ENCODE peak calls at places on chromosomes 4 and X, in five cellular contexts. T is activated T-helper 1 cell treated with anti-CD3 and anti-CD28 coated beads, Interleukin-2, amount 50 U/mL, for 16 hours; B is astrocyte; P is AG08395; E is esophagus muscularis mucosa. W is an unnamed sample.

GRCh38 chrX:8971116-8971515 is 62.8 kb downstream of the FAM9B start:
- DNase-seq in T (no peak), P (peak; percentile 39), B (peak; percentile 15), E (no peak), W (no peak)

GRCh38 chr4:7651461-7651921 is 216.8 kb upstream of the PSAPL1 start:
- DNase-seq in B (peak; percentile 33), E (no peak), P (no peak), T (no peak), W (no peak)

GRCh38 chr4:87932718-87933136 is 42.8 kb upstream of the SPP1 start:
- DNase-seq in P (no peak), E (no peak), T (no peak), B (no peak), W (no peak)

GRCh38 chr4:15003891-15004700 is 1.8 kb downstream of the CPEB2 start:
- DNase-seq in E (no peak), P (peak; percentile 4), B (no peak), T (peak; percentile 43), W (peak; percentile 68)

GRCh38 chr4:120754590-120754989 is 167.9 kb downstream of the PRDM5 start:
- DNase-seq in T (no peak), P (no peak), B (no peak), E (no peak), W (no peak)

GRCh38 chrX:11509786-11510185 is 155.9 kb downstream of the ARHGAP6 start:
- DNase-seq in B (peak; percentile 26), P (no peak), T (no peak), E (no peak), W (no peak)

GRCh38 chr4:7744131-7744804 is 195.4 kb downstream of the AFAP1 start:
- DNase-seq in P (no peak), B (no peak), T (no peak), E (no peak), W (no peak)

GRCh38 chr4:59869559-59869958 is 1330.6 kb upstream of the ADGRL3 start:
- DNase-seq in P (no peak), B (no peak), E (no peak), T (no peak), W (no peak)

GRCh38 chr4:4693258-4693657 is 151.4 kb upstream of the STX18 start:
- DNase-seq in B (peak; percentile 12), T (no peak), P (peak; percentile 57), E (no peak), W (no peak)

GRCh38 chrX:12949927-12950656 is 24.8 kb upstream of the TMSB4X start:
- DNase-seq in E (no peak), B (peak; percentile 87), P (peak; percentile 81), T (peak; percentile 80), W (no peak)

GRCh38 chr4:102343964-102344519 is 1.2 kb downstream of the SLC39A8 start:
- DNase-seq in E (no peak), B (no peak), P (no peak), T (no peak), W (no peak)

GRCh38 chr4:4225915-4226605 is 669 bp downstream of the OTOP1 start:
- DNase-seq in P (no peak), B (no peak), E (no peak), T (no peak), W (no peak)

GRCh38 chrX:2325076-2325784 is 175.5 kb downstream of the DHRSX start:
- DNase-seq in T (peak; percentile 15), E (no peak), B (peak; percentile 94), P (peak; percentile 69), W (no peak)

GRCh38 chr4:2913168-2913567 is 50.0 kb downstream of the NOP14 start:
- DNase-seq in B (no peak), E (no peak), T (no peak), P (no peak), W (no peak)

GRCh38 chrX:24424948-24425347 is 40.1 kb upstream of the PDK3 start:
- DNase-seq in T (no peak), E (peak; percentile 91), P (peak; percentile 66), B (peak; percentile 16), W (no peak)

GRCh38 chrX:114787016-114787415 is 203.1 kb downstream of the HTR2C start:
- DNase-seq in B (no peak), T (no peak), E (no peak), P (peak; percentile 4), W (no peak)

GRCh38 chr4:13548059-13548983 is 4.0 kb upstream of the NKX3-2 start:
- DNase-seq in T (no peak), E (no peak), B (no peak), P (no peak), W (no peak)

GRCh38 chrX:100659431-100660137 is 15.6 kb downstream of the SRPX2 start:
- DNase-seq in T (no peak), E (no peak), P (no peak), B (no peak), W (no peak)

GRCh38 chr4:179709961-179710624 is 2267.9 kb upstream of the AGA start:
- DNase-seq in T (no peak), E (no peak), P (no peak), B (no peak), W (no peak)

GRCh38 chr4:109576462-109576861 is 16.4 kb downstream of the MCUB start:
- DNase-seq in E (no peak), T (no peak), B (peak; percentile 72), P (no peak), W (no peak)

GRCh38 chrX:133859860-133860259 is 125.5 kb downstream of the GPC3 start:
- DNase-seq in P (no peak), B (peak; percentile 38), T (no peak), E (no peak), W (no peak)

GRCh38 chrX:125605145-125605544 is 285.5 kb downstream of the TEX13C start:
- DNase-seq in B (no peak), T (no peak), E (no peak), P (no peak), W (no peak)

GRCh38 chr4:23422878-23423277 is 467.0 kb downstream of the PPARGC1A start:
- DNase-seq in P (no peak), B (peak; percentile 21), T (no peak), E (no peak), W (no peak)

GRCh38 chrX:11881485-11882170 is 123.6 kb downstream of the MSL3 start:
- DNase-seq in E (no peak), T (no peak), P (no peak), B (no peak), W (no peak)

GRCh38 chrX:110743679-110744340 is 51.8 kb downstream of the CHRDL1 start:
- DNase-seq in B (no peak), P (no peak), T (no peak), E (no peak), W (no peak)

GRCh38 chr4:161650812-161651211 is 513.0 kb downstream of the FSTL5 start:
- DNase-seq in B (no peak), T (no peak), P (no peak), E (no peak), W (no peak)

GRCh38 chrX:11438767-11439166 is 145.6 kb downstream of the AMELX start:
- DNase-seq in T (no peak), P (no peak), B (peak; percentile 42), E (no peak), W (no peak)

GRCh38 chr4:14701389-14701788 is 300.9 kb upstream of the CPEB2 start:
- DNase-seq in B (no peak), P (no peak), E (no peak), T (no peak), W (no peak)

GRCh38 chrX:103367502-103367901 is 8.8 kb upstream of the BEX3 start:
- DNase-seq in P (peak; percentile 10), B (no peak), E (no peak), T (no peak), W (no peak)

GRCh38 chrX:10897768-10898167 is 213.4 kb upstream of the HCCS start:
- DNase-seq in P (no peak), E (no peak), T (no peak), B (no peak), W (no peak)

GRCh38 chr4:26873391-26874026 is 12.9 kb downstream of the STIM2 start:
- DNase-seq in P (no peak), T (peak; percentile 32), B (no peak), E (no peak), W (no peak)

GRCh38 chrX:154429708-154430107 is 1.2 kb downstream of the ATP6AP1 start:
- DNase-seq in E (no peak), T (no peak), B (no peak), P (no peak), W (no peak)

GRCh38 chr4:123043013-123043412 is 120.6 kb upstream of the NUDT6 start:
- DNase-seq in T (no peak), B (no peak), E (no peak), P (no peak), W (no peak)

GRCh38 chrX:37697169-37697760 is 11.7 kb downstream of the XK start:
- DNase-seq in E (no peak), P (no peak), T (no peak), B (peak; percentile 20), W (no peak)

GRCh38 chr4:74598611-74599325 is 153.8 kb downstream of the AREG start:
- DNase-seq in E (no peak), P (no peak), T (no peak), B (no peak), W (no peak)

GRCh38 chrX:133689997-133690599 is 274.8 kb upstream of the GPC4 start:
- DNase-seq in B (no peak), E (no peak), T (no peak), P (no peak), W (no peak)

GRCh38 chrX:152479525-152479924 is 28.4 kb upstream of the GABRA3 start:
- DNase-seq in P (no peak), E (no peak), B (no peak), T (no peak), W (no peak)

GRCh38 chr4:140156529-140157171 is 2.7 kb upstream of the MAML3 start:
- DNase-seq in E (no peak), T (no peak), B (no peak), P (no peak), W (no peak)

GRCh38 chr4:138374947-138375346 is 132.8 kb upstream of the SLC7A11 start:
- DNase-seq in P (no peak), B (no peak), E (no peak), T (no peak), W (no peak)